ENCODE peak calls at places on chromosomes 12 and 14, in five cellular contexts. One of them, this sample, is unnamed. For H3K9me3, the result is how much of the 10 kb centered on the place peaks cover.

GRCh38 chr14:72856530-72857264 is 37.2 kb downstream of the DPF3 start:
- DNase-seq in sigmoid colon: no peak
- DNase-seq in K562: no peak
- DNase-seq in stomach: no peak
- DNase-seq in SK-N-SH: no peak
- DNase-seq in this sample: no peak

GRCh38 chr12:1576410-1577240 is 17.8 kb downstream of the FBXL14 start:
- DNase-seq in K562: no peak
- DNase-seq in SK-N-SH: peak
- DNase-seq in sigmoid colon: peak
- DNase-seq in stomach: no peak
- DNase-seq in this sample: no peak

GRCh38 chr12:46450279-46450748 is 77.7 kb upstream of the SLC38A2 start:
- DNase-seq in sigmoid colon: peak
- DNase-seq in K562: peak
- DNase-seq in SK-N-SH: no peak
- DNase-seq in stomach: peak
- DNase-seq in this sample: no peak

GRCh38 chr12:21725731-21726130 is 48.8 kb downstream of the KCNJ8 start:
- DNase-seq in stomach: no peak
- DNase-seq in K562: no peak
- DNase-seq in sigmoid colon: no peak
- DNase-seq in SK-N-SH: no peak
- DNase-seq in this sample: no peak

GRCh38 chr12:100268835-100269564 is 2.0 kb downstream of the SCYL2 start:
- DNase-seq in K562: no peak
- DNase-seq in SK-N-SH: no peak
- DNase-seq in sigmoid colon: no peak
- DNase-seq in stomach: no peak
- DNase-seq in this sample: no peak

GRCh38 chr12:50050410-50051280 is 6.8 kb upstream of the ASIC1 start:
- DNase-seq in K562: peak
- DNase-seq in stomach: peak
- DNase-seq in sigmoid colon: peak
- DNase-seq in SK-N-SH: peak
- DNase-seq in this sample: no peak

GRCh38 chr12:103495783-103496456 is at the start of gene C12orf42:
- DNase-seq in sigmoid colon: no peak
- DNase-seq in K562: no peak
- DNase-seq in SK-N-SH: peak
- DNase-seq in stomach: no peak
- DNase-seq in this sample: no peak

GRCh38 chr12:6450091-6450868 is 1.6 kb upstream of the TAPBPL start:
- DNase-seq in sigmoid colon: no peak
- DNase-seq in K562: no peak
- DNase-seq in stomach: no peak
- DNase-seq in SK-N-SH: no peak
- DNase-seq in this sample: no peak

GRCh38 chr12:69655616-69656336 is 43.3 kb downstream of the BEST3 start:
- DNase-seq in stomach: no peak
- DNase-seq in SK-N-SH: no peak
- DNase-seq in sigmoid colon: no peak
- DNase-seq in K562: no peak
- DNase-seq in this sample: no peak

GRCh38 chr12:69388371-69388770 is 28.8 kb downstream of the YEATS4 start:
- DNase-seq in stomach: no peak
- DNase-seq in SK-N-SH: peak
- DNase-seq in sigmoid colon: no peak
- DNase-seq in K562: no peak
- DNase-seq in this sample: no peak

GRCh38 chr12:132847363-132848356 is 19.0 kb upstream of the GOLGA3 start:
- DNase-seq in stomach: no peak
- DNase-seq in K562: no peak
- DNase-seq in SK-N-SH: no peak
- DNase-seq in sigmoid colon: no peak
- DNase-seq in this sample: no peak

GRCh38 chr14:72921396-72921795 is 4.9 kb upstream of the DCAF4 start:
- DNase-seq in SK-N-SH: no peak
- DNase-seq in K562: no peak
- DNase-seq in stomach: no peak
- DNase-seq in sigmoid colon: no peak
- DNase-seq in this sample: no peak

GRCh38 chr12:75738486-75738885 is 227.1 kb upstream of the KRR1 start:
- DNase-seq in sigmoid colon: no peak
- DNase-seq in K562: no peak
- DNase-seq in SK-N-SH: no peak
- DNase-seq in stomach: no peak
- DNase-seq in this sample: no peak

DNA sequence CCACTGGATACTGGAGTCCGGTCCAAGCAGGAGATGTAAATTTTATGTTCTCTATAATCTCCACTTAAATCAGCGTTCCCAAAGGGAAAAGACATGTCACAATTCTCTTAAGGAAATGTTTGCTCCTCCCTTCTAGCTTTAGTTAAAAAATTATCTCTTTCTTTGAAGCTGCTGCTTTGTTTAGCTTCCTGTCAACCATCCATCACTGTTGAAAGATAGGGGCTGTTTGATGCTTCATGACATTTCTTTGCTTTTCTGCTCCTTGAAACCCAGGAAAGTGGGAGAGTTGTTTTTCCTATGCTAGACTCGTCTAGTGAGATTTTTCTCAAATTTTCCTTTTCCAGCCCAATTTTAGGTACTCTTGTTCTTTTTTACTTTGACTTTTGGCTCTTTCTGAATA is 31.9 kb downstream of the MBIP start:
- DNase-seq in K562: no peak
- DNase-seq in stomach: no peak
- DNase-seq in SK-N-SH: no peak
- DNase-seq in sigmoid colon: no peak
- DNase-seq in this sample: no peak
- TF ChIP-seq POLR2AphosphoS5 in K562: no peak
- TF ChIP-seq POLR2AphosphoS5 in stomach: no peak
- TF ChIP-seq POLR2AphosphoS5 in SK-N-SH: no peak
- TF ChIP-seq POLR2AphosphoS5 in sigmoid colon: no peak
- TF ChIP-seq POLR2AphosphoS5 in this sample: no peak

GRCh38 chr14:27712364-27712763 is 1054.2 kb upstream of the FOXG1 start:
- DNase-seq in K562: no peak
- DNase-seq in stomach: no peak
- DNase-seq in sigmoid colon: no peak
- DNase-seq in SK-N-SH: no peak
- DNase-seq in this sample: no peak

GRCh38 chr14:27715561-27715960 is 1051.0 kb upstream of the FOXG1 start:
- DNase-seq in sigmoid colon: no peak
- DNase-seq in K562: no peak
- DNase-seq in SK-N-SH: no peak
- DNase-seq in stomach: no peak
- DNase-seq in this sample: no peak
- H3K9me3 ChIP-seq in sigmoid colon: under half
- H3K9me3 ChIP-seq in K562: under half
- H3K9me3 ChIP-seq in SK-N-SH: under half
- H3K9me3 ChIP-seq in stomach: under half
- H3K9me3 ChIP-seq in this sample: under half

GRCh38 chr14:24206260-24207103 is 986 bp downstream of the TSSK4 start:
- DNase-seq in stomach: no peak
- DNase-seq in SK-N-SH: no peak
- DNase-seq in sigmoid colon: peak
- DNase-seq in K562: no peak
- DNase-seq in this sample: no peak
- TF ChIP-seq POLR2AphosphoS5 in stomach: no peak
- TF ChIP-seq POLR2AphosphoS5 in SK-N-SH: no peak
- TF ChIP-seq POLR2AphosphoS5 in sigmoid colon: no peak
- TF ChIP-seq POLR2AphosphoS5 in K562: no peak
- TF ChIP-seq POLR2AphosphoS5 in this sample: no peak

GRCh38 chr12:34625116-34625515 is 602.8 kb downstream of the ALG10 start:
- DNase-seq in stomach: no peak
- DNase-seq in K562: no peak
- DNase-seq in SK-N-SH: no peak
- DNase-seq in sigmoid colon: no peak
- DNase-seq in this sample: no peak
- H3K9me3 ChIP-seq in stomach: half or more
- H3K9me3 ChIP-seq in K562: under half
- H3K9me3 ChIP-seq in SK-N-SH: under half
- H3K9me3 ChIP-seq in sigmoid colon: under half
- H3K9me3 ChIP-seq in this sample: under half